ENCODE peak calls at places on chromosomes 3 and 15, in five cellular contexts. H is mesenchymal stem cell, V is trophoblast cell, G is H9, Q is H1. B is an unnamed sample.

GRCh38 chr15:57890351-57890750 is 175.2 kb downstream of the ALDH1A2 start:
- DNase-seq in Q (no peak), G (no peak), H (no peak), V (peak; percentile 47), B (no peak)

GRCh38 chr15:71448688-71449114 is 333.4 kb downstream of the THSD4 start:
- DNase-seq in G (peak; percentile 63), V (peak; percentile 85), H (peak; percentile 74), Q (peak; percentile 79), B (peak; percentile 69)

GRCh38 chr15:60761505-60761845 is 282.5 kb upstream of the ICE2 start:
- DNase-seq in Q (no peak), V (no peak), H (no peak), G (no peak), B (no peak)

GRCh38 chr3:12662593-12663310 is 1.2 kb downstream of the RAF1 start:
- DNase-seq in G (no peak), V (peak; percentile 59), Q (no peak), H (peak; percentile 58), B (no peak)

GRCh38 chr15:65306551-65306950 is 2.1 kb downstream of the RNU5B-1 start:
- DNase-seq in V (no peak), G (no peak), H (peak; percentile 13), Q (no peak), B (no peak)

GRCh38 chr3:75171632-75172230 is 492.4 kb upstream of the FRG2C start:
- DNase-seq in G (no peak), V (peak; percentile 56), Q (no peak), H (peak; percentile 2), B (no peak)

GRCh38 chr3:54488297-54488696 is 365.9 kb downstream of the CACNA2D3 start:
- DNase-seq in Q (no peak), G (no peak), V (no peak), H (no peak), B (no peak)

GRCh38 chr15:94655249-94655648 is 423.9 kb downstream of the MCTP2 start:
- DNase-seq in Q (no peak), G (no peak), H (no peak), V (no peak), B (no peak)

GRCh38 chr15:68302729-68303128 is 25.2 kb downstream of the FEM1B start:
- DNase-seq in G (no peak), Q (peak; percentile 44), H (no peak), V (no peak), B (no peak)

GRCh38 chr3:42809202-42809601 is at the start of gene ACKR2:
- DNase-seq in H (no peak), V (peak; percentile 99), G (no peak), Q (no peak), B (no peak)

GRCh38 chr3:31275038-31275562 is 257.6 kb upstream of the STT3B start:
- DNase-seq in V (peak; percentile 67), H (peak; percentile 68), G (no peak), Q (no peak), B (no peak)

GRCh38 chr3:111594205-111594604 is 941 bp downstream of the ZBED2 start:
- DNase-seq in Q (no peak), V (peak; percentile 65), H (peak; percentile 37), G (no peak), B (no peak)

GRCh38 chr3:156587767-156588069 is 32.8 kb upstream of the SSR3 start:
- DNase-seq in G (no peak), V (no peak), Q (no peak), H (no peak), B (no peak)

GRCh38 chr3:52019352-52020080 is 23.8 kb upstream of the RPL29 start:
- DNase-seq in Q (no peak), H (no peak), V (no peak), G (no peak), B (no peak)

GRCh38 chr3:149224736-149225594 is 3.3 kb upstream of the CP start:
- DNase-seq in H (peak; percentile 99), Q (no peak), V (peak; percentile 96), G (no peak), B (no peak)

GRCh38 chr15:84588053-84588874 is 12.5 kb upstream of the ZSCAN2 start:
- DNase-seq in V (peak; percentile 87), G (peak; percentile 94), Q (peak; percentile 94), H (peak; percentile 79), B (peak; percentile 80)

GRCh38 chr3:49867871-49868321 is 1.8 kb downstream of the CAMKV start:
- DNase-seq in G (peak; percentile 83), V (peak; percentile 25), Q (peak; percentile 86), H (peak; percentile 54), B (peak; percentile 70)

GRCh38 chr3:100047455-100048141 is 66.7 kb downstream of the FILIP1L start:
- DNase-seq in H (peak; percentile 84), V (no peak), Q (no peak), G (no peak), B (no peak)

GRCh38 chr3:195227871-195228270 is 43.1 kb downstream of the XXYLT1 start:
- DNase-seq in G (no peak), H (no peak), V (peak; percentile 62), Q (peak; percentile 31), B (no peak)

GRCh38 chr3:11165457-11165856 is 11.2 kb downstream of the HRH1 start:
- DNase-seq in G (no peak), H (no peak), Q (no peak), V (no peak), B (no peak)

GRCh38 chr3:149898771-149899170 is 71.9 kb downstream of the PFN2 start:
- DNase-seq in V (no peak), H (peak; percentile 71), G (no peak), Q (no peak), B (no peak)

GRCh38 chr3:156615592-156616173 is 58.7 kb upstream of the TIPARP start:
- DNase-seq in G (no peak), V (peak; percentile 90), Q (no peak), H (peak; percentile 89), B (no peak)

GRCh38 chr3:115693868-115694267 is 70.6 kb downstream of the GAP43 start:
- DNase-seq in Q (no peak), H (no peak), V (no peak), G (no peak), B (no peak)

GRCh38 chr3:48268936-48269551 is 28.1 kb downstream of the ZNF589 start:
- DNase-seq in H (no peak), V (no peak), G (no peak), Q (no peak), B (no peak)

GRCh38 chr3:160225181-160226025 is at the start of gene C3orf80:
- DNase-seq in V (peak; percentile 59), G (peak; percentile 78), H (peak; percentile 47), Q (peak; percentile 85), B (peak; percentile 65)

GRCh38 chr15:63341898-63342297 is 39.7 kb downstream of the CA12 start:
- DNase-seq in G (no peak), Q (no peak), V (no peak), H (no peak), B (no peak)

DNA sequence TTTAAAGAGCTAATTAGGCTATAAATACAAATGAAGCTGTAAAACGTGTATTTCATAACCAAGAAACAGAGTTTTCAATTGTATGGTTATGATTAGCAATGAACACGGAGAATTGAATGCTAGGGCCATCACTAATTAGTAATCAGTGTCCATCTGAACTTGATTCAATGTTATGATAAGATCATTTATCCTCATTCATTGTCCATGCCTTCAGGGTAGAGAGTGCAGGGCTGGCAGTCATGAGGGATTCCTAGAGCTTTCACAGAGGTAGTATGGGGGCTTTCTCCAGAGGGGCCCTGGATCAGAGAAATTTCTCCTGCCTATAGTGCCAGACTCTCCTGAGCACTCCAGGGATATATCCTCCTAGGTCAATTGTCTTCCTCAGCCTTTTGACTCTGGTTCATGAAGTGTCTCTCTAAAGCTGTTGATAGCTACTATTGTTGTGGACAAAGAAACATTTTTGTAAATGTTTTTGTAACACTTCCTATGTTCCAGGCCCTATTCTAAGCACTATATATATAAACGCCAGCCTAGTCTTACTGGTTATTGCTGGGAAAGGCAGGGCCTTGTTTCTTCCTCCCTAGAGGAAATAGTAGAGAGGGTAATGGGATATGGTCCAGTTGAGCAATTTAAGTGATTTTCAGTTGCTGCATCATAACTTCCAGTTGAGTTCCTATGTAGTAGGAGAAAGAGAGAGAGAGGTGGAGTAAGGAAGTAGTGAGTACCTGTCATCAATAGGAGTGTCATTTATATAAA is 249.0 kb downstream of the NFKBIZ start:
- DNase-seq in Q (no peak), V (no peak), H (no peak), G (no peak), B (no peak)
- H2BK12ac ChIP-seq in Q (no peak overlapping the region), V (no peak overlapping the region), H (no peak overlapping the region), G (no peak overlapping the region), B (no peak overlapping the region)

GRCh38 chr3:124853446-124853845 is 33.7 kb downstream of the ITGB5 start:
- DNase-seq in Q (no peak), V (no peak), G (no peak), H (no peak), B (no peak)

GRCh38 chr3:124851136-124851535 is 36.0 kb downstream of the ITGB5 start:
- DNase-seq in G (no peak), H (peak; percentile 52), V (no peak), Q (no peak), B (no peak)

GRCh38 chr3:124850633-124851032 is 36.5 kb downstream of the ITGB5 start:
- DNase-seq in V (no peak), G (no peak), H (peak; percentile 70), Q (no peak), B (no peak)

GRCh38 chr3:124850212-124850611 is 37.0 kb downstream of the ITGB5 start:
- DNase-seq in V (no peak), G (no peak), Q (no peak), H (no peak), B (no peak)

DNA sequence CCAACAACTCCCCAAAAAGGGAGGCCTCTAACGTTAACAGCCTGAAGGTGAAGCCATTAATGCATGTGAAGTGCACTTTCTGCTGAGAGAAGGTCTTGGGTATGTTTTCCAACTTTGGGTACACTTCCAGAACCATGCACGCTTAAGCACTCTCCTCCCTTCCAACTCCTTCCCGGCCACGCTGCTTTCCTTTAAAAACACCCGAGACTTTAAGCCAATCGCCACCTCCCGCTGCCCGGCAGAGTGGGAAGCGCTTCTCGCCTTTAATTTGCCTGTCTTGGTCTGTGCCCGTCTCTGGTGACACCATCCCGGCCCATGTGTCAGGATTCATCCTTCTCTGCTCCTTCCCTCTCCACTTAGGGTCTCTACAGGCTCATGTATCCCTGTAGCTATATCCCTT is 35.3 kb downstream of the ITGB5 start:
- DNase-seq in V (no peak), H (no peak), G (no peak), Q (no peak), B (no peak)
- H2BK120ac ChIP-seq in V (no peak overlapping the region), H (peak overlapping the region; percentile 81), G (no peak overlapping the region), Q (no peak overlapping the region), B (no peak overlapping the region)

GRCh38 chr15:48705381-48705780 is 59.9 kb upstream of the FBN1 start:
- DNase-seq in V (no peak), Q (no peak), H (no peak), G (no peak), B (no peak)
- H2BK12ac ChIP-seq in V (no peak overlapping the region), Q (no peak overlapping the region), H (no peak overlapping the region), G (no peak overlapping the region), B (no peak overlapping the region)

DNA sequence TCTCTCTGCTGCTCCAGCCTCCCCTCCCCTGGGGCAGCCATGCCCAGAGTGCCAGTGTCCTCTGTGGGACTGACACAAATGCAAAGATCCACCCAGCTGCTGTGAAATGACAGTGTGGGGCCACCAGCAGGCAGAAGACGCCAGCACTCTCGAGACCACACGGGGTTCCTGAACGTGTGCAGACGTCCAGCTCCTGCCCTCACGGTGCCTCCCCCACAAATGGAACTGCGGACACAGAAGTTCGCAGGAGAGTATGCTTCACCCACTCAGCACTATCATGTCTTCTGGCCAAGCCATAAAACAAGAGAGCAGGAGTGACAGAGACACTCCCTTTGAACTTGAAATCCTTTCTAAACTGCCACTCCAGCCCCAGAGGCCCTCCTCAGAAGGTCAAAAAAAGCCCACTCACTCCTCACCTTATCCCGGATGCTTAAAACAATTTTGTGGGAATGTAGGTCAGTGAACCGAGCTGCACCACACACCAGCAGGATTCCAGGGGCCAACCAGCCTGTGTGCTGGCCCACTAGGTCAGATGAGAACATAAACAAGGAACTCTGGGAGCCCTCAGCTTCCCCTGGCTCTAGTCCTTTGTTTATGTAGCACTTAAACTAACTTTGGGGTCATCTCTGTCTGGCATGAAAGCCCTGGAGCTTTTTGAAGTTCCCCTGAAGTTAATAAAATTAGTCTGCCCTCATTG is 112.6 kb downstream of the DNAJB8 start:
- DNase-seq in V (no peak), G (no peak), Q (no peak), H (peak; percentile 87), B (no peak)
- H2BK120ac ChIP-seq in V (no peak overlapping the region), G (no peak overlapping the region), Q (no peak overlapping the region), H (no peak overlapping the region), B (no peak overlapping the region)

B was measured in neuronal stem cell.